ENCODE peak calls at places on chromosomes 4 and X, in four cellular contexts. K is right cardiac atrium, Q is AG04450, N is C1 segment of cervical spinal cord. D is an unnamed sample.

GRCh38 chr4:10582059-10582686 is 102.4 kb downstream of the CLNK start:
- DNase-seq in Q (peak), K (peak), N (peak), D (no peak)

GRCh38 chrX:69024931-69025330 is 140.3 kb downstream of the PJA1 start:
- DNase-seq in K (peak), Q (peak), N (no peak), D (no peak)

GRCh38 chr4:73844806-73845205 is 8.3 kb upstream of the PF4V1 start:
- DNase-seq in K (no peak), N (no peak), Q (no peak), D (no peak)

GRCh38 chrX:42093756-42094155 is 170.4 kb upstream of the CASK start:
- DNase-seq in K (no peak), Q (no peak), N (no peak), D (no peak)

GRCh38 chr4:134727696-134728095 is 526.1 kb upstream of the PABPC4L start:
- DNase-seq in N (no peak), Q (no peak), K (no peak), D (no peak)

GRCh38 chr4:11497972-11498371 is 69.3 kb upstream of the HS3ST1 start:
- DNase-seq in Q (no peak), N (no peak), K (no peak), D (no peak)

GRCh38 chrX:110042521-110042920 is 39.6 kb downstream of the TMEM164 start:
- DNase-seq in Q (no peak), N (no peak), K (no peak), D (no peak)

GRCh38 chr4:84336964-84337705 is 162.0 kb downstream of the NKX6-1 start:
- DNase-seq in Q (no peak), K (no peak), N (no peak), D (no peak)

GRCh38 chrX:11704725-11705495 is 39.2 kb upstream of the ARHGAP6 start:
- DNase-seq in N (no peak), K (peak), Q (no peak), D (no peak)

GRCh38 chr4:16684083-16684482 is 214.4 kb downstream of the LDB2 start:
- DNase-seq in K (no peak), Q (no peak), N (no peak), D (peak)

GRCh38 chr4:3387943-3388348 is 53.8 kb upstream of the HGFAC start:
- DNase-seq in K (peak), Q (no peak), N (peak), D (no peak)

GRCh38 chrX:136936183-136936549 is 55.6 kb upstream of the RBMX start:
- DNase-seq in K (no peak), Q (no peak), N (no peak), D (no peak)

GRCh38 chrX:135396109-135396508 is 25.6 kb upstream of the SMIM10L2A start:
- DNase-seq in Q (no peak), K (no peak), N (no peak), D (no peak)

GRCh38 chrX:124338733-124339514 is 6.5 kb downstream of the TEX13D start:
- DNase-seq in K (no peak), N (no peak), Q (no peak), D (no peak)

GRCh38 chr4:102620697-102621497 is 119.7 kb downstream of the NFKB1 start:
- DNase-seq in Q (peak), N (peak), K (peak), D (peak)

GRCh38 chrX:135477576-135477975 is 42.9 kb upstream of the INTS6L start:
- DNase-seq in Q (no peak), N (peak), K (peak), D (peak)

GRCh38 chrX:34275710-34276109 is 143.6 kb upstream of the FAM47A start:
- DNase-seq in N (no peak), Q (no peak), K (no peak), D (no peak)

GRCh38 chr4:2259541-2260267 is 2.2 kb downstream of the MXD4 start:
- DNase-seq in Q (no peak), K (peak), N (no peak), D (no peak)

GRCh38 chr4:10893417-10893816 is 208.8 kb upstream of the CLNK start:
- DNase-seq in N (no peak), Q (no peak), K (no peak), D (no peak)

GRCh38 chrX:9688833-9689232 is 76.8 kb downstream of the GPR143 start:
- DNase-seq in N (no peak), Q (no peak), K (no peak), D (no peak)

GRCh38 chr4:183961772-183962171 is 56.7 kb downstream of the STOX2 start:
- DNase-seq in Q (no peak), K (no peak), N (no peak), D (no peak)

GRCh38 chrX:16578218-16578617 is 71.7 kb upstream of the S100G start:
- DNase-seq in K (no peak), N (no peak), Q (no peak), D (no peak)

GRCh38 chr4:169151671-169152070 is 119.1 kb downstream of the SH3RF1 start:
- DNase-seq in N (no peak), Q (peak), K (no peak), D (no peak)

GRCh38 chrX:39856472-39857121 is 241.2 kb downstream of the BCOR start:
- DNase-seq in Q (no peak), N (no peak), K (peak), D (no peak)

GRCh38 chrX:41677661-41678060 is 11.1 kb upstream of the GPR34 start:
- DNase-seq in K (peak), Q (no peak), N (no peak), D (no peak)

GRCh38 chrX:9534686-9535085 is 69.8 kb downstream of the TBL1X start:
- DNase-seq in N (no peak), K (no peak), Q (no peak), D (peak)

D was measured in brain pericyte.